ENCODE peak calls at places on chromosomes 13 and 19, in five cellular contexts. K is breast epithelium, G is mucosa of descending colon, D is heart left ventricle, W is psoas muscle. T is an unnamed sample. For H3K4me1, the result is how much of the 10 kb centered on the place peaks cover.

GRCh38 chr13:77330009-77330471 is 3.1 kb upstream of the MYCBP2 start:
- DNase-seq in W (no peak), D (no peak), K (no peak), G (no peak), T (no peak)

GRCh38 chr19:56119585-56119978 is 1.5 kb downstream of the ZNF787 start:
- DNase-seq in W (peak), G (peak), K (no peak), D (no peak), T (no peak)

GRCh38 chr13:77345150-77345780 is 18.4 kb upstream of the MYCBP2 start:
- DNase-seq in K (no peak), D (no peak), W (no peak), G (no peak), T (no peak)

GRCh38 chr19:28456708-28457320 is 756.1 kb downstream of the UQCRFS1 start:
- DNase-seq in D (no peak), K (no peak), G (no peak), W (no peak), T (no peak)

GRCh38 chr13:24074687-24075086 is 85.8 kb upstream of the SPATA13 start:
- DNase-seq in G (no peak), D (no peak), W (no peak), K (no peak), T (no peak)

GRCh38 chr19:40175820-40176219 is 15.4 kb upstream of the MAP3K10 start:
- DNase-seq in K (no peak), G (no peak), W (no peak), D (no peak), T (no peak)

GRCh38 chr19:46232029-46232428 is 2.5 kb downstream of the IGFL1 start:
- DNase-seq in D (no peak), K (no peak), G (no peak), W (no peak), T (no peak)

GRCh38 chr13:53112522-53112921 is 83.9 kb downstream of the OLFM4 start:
- DNase-seq in G (no peak), K (no peak), D (no peak), W (no peak), T (no peak)

GRCh38 chr13:110251227-110251791 is 55.6 kb downstream of the COL4A1 start:
- DNase-seq in K (no peak), D (no peak), G (no peak), W (peak), T (no peak)

GRCh38 chr19:24029941-24030636 is 56.9 kb upstream of the ZNF254 start:
- DNase-seq in W (no peak), D (no peak), K (no peak), G (no peak), T (no peak)

GRCh38 chr13:112845511-112846144 is 123.4 kb upstream of the MCF2L start:
- DNase-seq in D (no peak), W (no peak), G (no peak), K (no peak), T (no peak)

GRCh38 chr19:52946322-52947310 is 16.1 kb downstream of the ZNF816 start:
- DNase-seq in W (no peak), K (no peak), G (peak), D (peak), T (no peak)

GRCh38 chr19:58009666-58010301 is 7.2 kb upstream of the ZNF606 start:
- DNase-seq in K (peak), D (peak), W (peak), G (peak), T (peak)

GRCh38 chr13:23979361-23980159 is 82.3 kb upstream of the C1QTNF9B start:
- DNase-seq in G (peak), K (peak), W (peak), D (peak), T (peak)

GRCh38 chr19:41218615-41219507 is at the start of gene AXL:
- DNase-seq in W (peak), G (peak), K (peak), D (peak), T (no peak)

GRCh38 chr13:86757236-86757978 is 913.8 kb upstream of the SLITRK5 start:
- DNase-seq in D (no peak), G (no peak), K (no peak), W (no peak), T (peak)

GRCh38 chr19:14440049-14440448 is 6.9 kb downstream of the PKN1 start:
- DNase-seq in W (peak), D (peak), G (peak), K (no peak), T (peak)

GRCh38 chr13:78160793-78161192 is 242.2 kb upstream of the EDNRB start:
- DNase-seq in K (no peak), G (no peak), W (no peak), D (no peak), T (no peak)

GRCh38 chr13:52809310-52809769 is 39.1 kb downstream of the PCDH8 start:
- DNase-seq in W (no peak), G (peak), K (peak), D (peak), T (no peak)

GRCh38 chr19:28130066-28130511 is 1082.9 kb downstream of the UQCRFS1 start:
- DNase-seq in D (no peak), W (no peak), K (no peak), G (no peak), T (no peak)

GRCh38 chr19:53132231-53132991 is at the start of gene ZNF415:
- DNase-seq in D (peak), K (peak), W (peak), G (peak), T (no peak)

GRCh38 chr19:8370176-8371010 is 6.4 kb downstream of the ANGPTL4 start:
- DNase-seq in D (no peak), G (peak), K (no peak), W (peak), T (no peak)
- H3K4me1 ChIP-seq in D (under half), G (under half), K (under half), W (under half), T (under half)

GRCh38 chr13:27076411-27076810 is 95.2 kb downstream of the USP12 start:
- DNase-seq in G (no peak), K (no peak), W (no peak), D (no peak), T (no peak)

GRCh38 chr13:27082325-27082724 is 89.3 kb downstream of the USP12 start:
- DNase-seq in K (no peak), D (no peak), G (no peak), W (no peak), T (no peak)

GRCh38 chr13:27080018-27080948 is 91.3 kb downstream of the USP12 start:
- DNase-seq in D (no peak), W (no peak), G (no peak), K (no peak), T (no peak)

GRCh38 chr13:27081893-27082292 is 89.7 kb downstream of the USP12 start:
- DNase-seq in G (no peak), W (no peak), K (no peak), D (no peak), T (no peak)

DNA sequence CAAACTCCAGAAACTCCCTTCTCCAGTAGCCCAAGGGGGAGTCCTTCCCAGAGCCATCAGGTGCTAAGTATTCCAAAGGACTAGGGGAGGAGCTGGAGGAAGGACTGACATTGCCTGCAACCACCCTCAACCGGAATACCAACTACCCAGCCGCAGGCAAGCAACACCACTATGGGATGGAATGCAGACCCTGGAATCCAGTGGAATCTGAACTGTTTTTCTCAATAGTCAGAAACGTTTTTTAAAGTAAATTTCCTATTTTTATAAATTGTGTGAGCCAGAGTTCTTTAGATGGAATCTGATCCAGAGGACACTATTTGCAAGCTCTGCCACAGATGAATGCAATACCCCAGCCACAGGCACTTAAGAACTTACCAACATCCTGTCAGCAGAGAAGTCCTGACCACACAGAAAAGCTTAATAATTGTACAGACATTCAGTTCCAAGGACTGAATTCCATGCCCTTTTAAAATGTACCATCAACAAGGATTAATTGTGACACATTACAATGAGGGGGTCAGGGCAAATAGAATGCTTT is 92.1 kb downstream of the USP12 start:
- DNase-seq in D (no peak), G (no peak), W (no peak), K (no peak), T (no peak)
- H3K4me1 ChIP-seq in D (under half), G (under half), W (under half), K (under half), T (under half)

DNA sequence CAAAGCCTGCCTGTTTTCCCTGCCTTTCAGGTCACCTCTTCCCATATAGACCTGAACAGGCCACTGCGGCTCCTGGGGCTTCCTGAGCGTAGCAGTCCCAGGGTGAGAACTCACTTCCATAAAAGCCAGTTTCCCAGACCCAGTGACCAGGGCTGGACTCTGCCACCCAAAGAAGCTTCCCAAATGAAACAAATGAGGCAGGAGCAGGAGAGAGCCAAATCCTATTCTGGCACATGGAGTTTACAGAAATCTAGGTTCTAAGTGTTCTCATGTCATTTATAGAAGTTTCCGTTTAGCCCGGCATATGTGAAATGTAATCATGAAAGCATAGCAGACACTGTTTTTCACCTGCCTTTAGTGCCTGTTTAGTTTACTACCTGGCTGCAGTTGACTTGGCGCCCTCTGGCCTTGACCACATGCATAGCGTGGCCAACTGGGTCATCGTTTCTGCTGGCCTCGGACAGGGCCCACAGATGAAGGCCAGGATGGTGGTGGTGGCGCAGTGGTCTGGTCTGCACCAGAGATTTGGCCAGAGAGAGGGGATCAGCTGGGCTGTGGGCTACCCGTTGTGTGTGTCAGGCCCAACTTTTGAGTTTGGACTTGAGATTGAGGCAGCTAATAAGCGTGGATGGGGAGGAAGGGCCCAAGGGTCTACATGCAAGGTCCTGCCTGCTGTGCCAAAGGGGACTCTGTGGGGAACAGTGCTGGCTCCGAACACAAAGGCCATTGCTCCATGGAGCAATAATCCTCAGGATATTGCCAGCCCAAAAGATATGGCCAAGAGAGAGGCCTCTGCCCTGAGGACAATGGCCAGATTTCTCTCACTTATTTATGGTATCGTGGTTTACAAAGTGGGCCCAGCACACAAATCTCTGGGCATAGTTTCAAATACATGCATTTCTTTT is 43.3 kb downstream of the NFIX start:
- DNase-seq in G (no peak), W (no peak), D (no peak), K (no peak), T (no peak)
- H3K4me1 ChIP-seq in G (under half), W (half or more), D (half or more), K (under half), T (under half)

GRCh38 chr19:38684862-38685665 is 37.6 kb downstream of the ACTN4 start:
- DNase-seq in W (no peak), K (no peak), G (no peak), D (no peak), T (no peak)

GRCh38 chr19:38683393-38684077 is 36.1 kb downstream of the ACTN4 start:
- DNase-seq in G (peak), W (peak), K (peak), D (peak), T (no peak)

GRCh38 chr19:38685666-38686529 is 38.4 kb downstream of the ACTN4 start:
- DNase-seq in K (no peak), D (no peak), G (no peak), W (no peak), T (peak)

GRCh38 chr19:38682872-38683392 is 35.5 kb downstream of the ACTN4 start:
- DNase-seq in W (no peak), D (no peak), K (no peak), G (peak), T (no peak)

GRCh38 chr19:38684078-38684861 is 36.8 kb downstream of the ACTN4 start:
- DNase-seq in G (peak), W (peak), K (no peak), D (peak), T (peak)
- H3K4me1 ChIP-seq in G (half or more), W (half or more), K (under half), D (half or more), T (half or more)

T was measured in CD8-positive, alpha-beta memory T cell.